ENCODE peak calls at places on chromosomes 12 and 14, in six cellular contexts. U is testis; M is activated CD4-positive, alpha-beta T cell treated with anti-CD3 and anti-CD28 coated beads for 36 hours; D is T-helper 2 cell; H is SHP77; F is SK-N-DZ. Y is an unnamed sample.

GRCh38 chr14:23381871-23382270 is 5.0 kb downstream of the CMTM5 start:
- DNase-seq in U (no peak), M (no peak), D (no peak), H (no peak), F (no peak), Y (no peak)

GRCh38 chr12:27652174-27652763 is 44.0 kb upstream of the REP15 start:
- DNase-seq in U (peak), M (peak), D (no peak), H (peak), F (peak), Y (no peak)

GRCh38 chr14:77151245-77151644 is 9.7 kb upstream of the ZDHHC22 start:
- DNase-seq in U (peak), M (peak), D (no peak), H (peak), F (peak), Y (no peak)

GRCh38 chr12:64696065-64696741 is 63.0 kb downstream of the GNS start:
- DNase-seq in U (no peak), M (no peak), D (no peak), H (no peak), F (no peak), Y (no peak)

GRCh38 chr14:94485944-94486841 is 10.2 kb upstream of the SERPINA9 start:
- DNase-seq in U (peak), M (peak), D (peak), H (peak), F (peak), Y (no peak)

GRCh38 chr14:52563120-52563519 is 10.5 kb downstream of the GPR137C start:
- DNase-seq in U (no peak), M (no peak), D (no peak), H (no peak), F (no peak), Y (no peak)

GRCh38 chr12:12990700-12991468 is 9.2 kb downstream of the HEBP1 start:
- DNase-seq in U (no peak), M (no peak), D (no peak), H (no peak), F (no peak), Y (no peak)

GRCh38 chr14:41597647-41598046 is 9.0 kb upstream of the LRFN5 start:
- DNase-seq in U (peak), M (no peak), D (no peak), H (no peak), F (no peak), Y (no peak)

GRCh38 chr12:91744613-91745012 is 401.0 kb downstream of the BTG1 start:
- DNase-seq in U (no peak), M (no peak), D (no peak), H (no peak), F (no peak), Y (no peak)

GRCh38 chr12:118189761-118190181 is 53.8 kb downstream of the PEBP1 start:
- DNase-seq in U (peak), M (no peak), D (no peak), H (peak), F (peak), Y (no peak)

GRCh38 chr12:57218030-57218853 is 1.6 kb downstream of the NXPH4 start:
- DNase-seq in U (no peak), M (no peak), D (no peak), H (no peak), F (no peak), Y (no peak)

GRCh38 chr12:1533205-1533601 is 61.2 kb downstream of the FBXL14 start:
- DNase-seq in U (no peak), M (peak), D (no peak), H (no peak), F (peak), Y (no peak)

GRCh38 chr12:109827566-109828550 is 5.3 kb downstream of the TRPV4 start:
- DNase-seq in U (peak), M (no peak), D (no peak), H (no peak), F (no peak), Y (no peak)

GRCh38 chr14:71539660-71540285 is 392.5 kb upstream of the RGS6 start:
- DNase-seq in U (peak), M (no peak), D (no peak), H (no peak), F (no peak), Y (no peak)

GRCh38 chr14:71403673-71404072 is 496.4 kb downstream of the PCNX1 start:
- DNase-seq in U (no peak), M (peak), D (no peak), H (no peak), F (peak), Y (no peak)

GRCh38 chr12:114933428-114934160 is 249.6 kb upstream of the TBX3 start:
- DNase-seq in U (no peak), M (no peak), D (no peak), H (no peak), F (no peak), Y (no peak)

GRCh38 chr12:129700036-129700435 is 203.8 kb downstream of the TMEM132D start:
- DNase-seq in U (no peak), M (no peak), D (no peak), H (no peak), F (no peak), Y (no peak)

GRCh38 chr12:126847005-126847629 is 1419.9 kb upstream of the TMEM132C start:
- DNase-seq in U (no peak), M (no peak), D (no peak), H (no peak), F (no peak), Y (no peak)

Y was measured in SIG-M5.